ENCODE peak calls at places on chromosome 20, in five cellular contexts. One of them, this sample, is unnamed.

GRCh38 chr20:36465109-36466080 is 75.9 kb upstream of the MYL9 start:
- ATAC-seq in activated T-cell treated with anti-CD3 and anti-CD28 coated beads, Interleukin-2, amount 50 U/mL, for 4 hours: peak; percentile 44
- ATAC-seq in heart right ventricle: no peak
- ATAC-seq in Right ventricle myocardium superior: no peak
- ATAC-seq in foreskin keratinocyte: peak; percentile 70
- ATAC-seq in this sample: no peak

GRCh38 chr20:18987781-18988360 is 174.3 kb downstream of the SCP2D1 start:
- ATAC-seq in foreskin keratinocyte: no peak
- ATAC-seq in activated T-cell treated with anti-CD3 and anti-CD28 coated beads, Interleukin-2, amount 50 U/mL, for 4 hours: no peak
- ATAC-seq in Right ventricle myocardium superior: no peak
- ATAC-seq in heart right ventricle: no peak
- ATAC-seq in this sample: no peak

GRCh38 chr20:53149184-53149651 is 177.1 kb downstream of the TSHZ2 start:
- ATAC-seq in Right ventricle myocardium superior: peak; percentile 39
- ATAC-seq in foreskin keratinocyte: no peak
- ATAC-seq in activated T-cell treated with anti-CD3 and anti-CD28 coated beads, Interleukin-2, amount 50 U/mL, for 4 hours: no peak
- ATAC-seq in heart right ventricle: no peak
- ATAC-seq in this sample: no peak

GRCh38 chr20:48846516-48847492 is 19.0 kb upstream of the PREX1 start:
- ATAC-seq in heart right ventricle: peak; percentile 67
- ATAC-seq in foreskin keratinocyte: no peak
- ATAC-seq in activated T-cell treated with anti-CD3 and anti-CD28 coated beads, Interleukin-2, amount 50 U/mL, for 4 hours: peak; percentile 87
- ATAC-seq in Right ventricle myocardium superior: peak; percentile 15
- ATAC-seq in this sample: peak; percentile 99

GRCh38 chr20:41051426-41051825 is 22.8 kb downstream of the TOP1 start:
- ATAC-seq in activated T-cell treated with anti-CD3 and anti-CD28 coated beads, Interleukin-2, amount 50 U/mL, for 4 hours: no peak
- ATAC-seq in heart right ventricle: no peak
- ATAC-seq in Right ventricle myocardium superior: no peak
- ATAC-seq in foreskin keratinocyte: no peak
- ATAC-seq in this sample: no peak

GRCh38 chr20:32510120-32510600 is 75.0 kb downstream of the NOL4L start:
- ATAC-seq in Right ventricle myocardium superior: no peak
- ATAC-seq in heart right ventricle: peak; percentile 14
- ATAC-seq in activated T-cell treated with anti-CD3 and anti-CD28 coated beads, Interleukin-2, amount 50 U/mL, for 4 hours: peak; percentile 19
- ATAC-seq in foreskin keratinocyte: no peak
- ATAC-seq in this sample: no peak

GRCh38 chr20:56710577-56711465 is 81.7 kb downstream of the TFAP2C start:
- ATAC-seq in Right ventricle myocardium superior: no peak
- ATAC-seq in activated T-cell treated with anti-CD3 and anti-CD28 coated beads, Interleukin-2, amount 50 U/mL, for 4 hours: no peak
- ATAC-seq in heart right ventricle: no peak
- ATAC-seq in foreskin keratinocyte: peak; percentile 32
- ATAC-seq in this sample: no peak

GRCh38 chr20:46111028-46111835 is 6.9 kb upstream of the CD40 start:
- ATAC-seq in foreskin keratinocyte: no peak
- ATAC-seq in Right ventricle myocardium superior: peak; percentile 77
- ATAC-seq in activated T-cell treated with anti-CD3 and anti-CD28 coated beads, Interleukin-2, amount 50 U/mL, for 4 hours: peak; percentile 85
- ATAC-seq in heart right ventricle: peak; percentile 55
- ATAC-seq in this sample: peak; percentile 79

GRCh38 chr20:9615766-9616454 is 101.5 kb downstream of the LAMP5 start:
- ATAC-seq in Right ventricle myocardium superior: no peak
- ATAC-seq in heart right ventricle: no peak
- ATAC-seq in activated T-cell treated with anti-CD3 and anti-CD28 coated beads, Interleukin-2, amount 50 U/mL, for 4 hours: no peak
- ATAC-seq in foreskin keratinocyte: no peak
- ATAC-seq in this sample: peak; percentile 80

GRCh38 chr20:62973033-62973745 is 20.7 kb downstream of the SLC17A9 start:
- ATAC-seq in Right ventricle myocardium superior: peak; percentile 9
- ATAC-seq in heart right ventricle: no peak
- ATAC-seq in activated T-cell treated with anti-CD3 and anti-CD28 coated beads, Interleukin-2, amount 50 U/mL, for 4 hours: no peak
- ATAC-seq in foreskin keratinocyte: no peak
- ATAC-seq in this sample: no peak

GRCh38 chr20:61331542-61331941 is 79.5 kb downstream of the CDH4 start:
- ATAC-seq in heart right ventricle: peak; percentile 59
- ATAC-seq in Right ventricle myocardium superior: peak; percentile 39
- ATAC-seq in activated T-cell treated with anti-CD3 and anti-CD28 coated beads, Interleukin-2, amount 50 U/mL, for 4 hours: no peak
- ATAC-seq in foreskin keratinocyte: peak; percentile 58
- ATAC-seq in this sample: peak; percentile 90

GRCh38 chr20:62814060-62814708 is 2.7 kb upstream of the COL9A3 start:
- ATAC-seq in heart right ventricle: no peak
- ATAC-seq in activated T-cell treated with anti-CD3 and anti-CD28 coated beads, Interleukin-2, amount 50 U/mL, for 4 hours: no peak
- ATAC-seq in Right ventricle myocardium superior: no peak
- ATAC-seq in foreskin keratinocyte: no peak
- ATAC-seq in this sample: no peak

GRCh38 chr20:37699202-37699601 is 5.4 kb downstream of the CTNNBL1 start:
- ATAC-seq in activated T-cell treated with anti-CD3 and anti-CD28 coated beads, Interleukin-2, amount 50 U/mL, for 4 hours: no peak
- ATAC-seq in Right ventricle myocardium superior: peak; percentile 88
- ATAC-seq in heart right ventricle: peak; percentile 79
- ATAC-seq in foreskin keratinocyte: no peak
- ATAC-seq in this sample: no peak

GRCh38 chr20:63547484-63548480 is at the start of gene SRMS:
- ATAC-seq in foreskin keratinocyte: no peak
- ATAC-seq in Right ventricle myocardium superior: no peak
- ATAC-seq in heart right ventricle: no peak
- ATAC-seq in activated T-cell treated with anti-CD3 and anti-CD28 coated beads, Interleukin-2, amount 50 U/mL, for 4 hours: no peak
- ATAC-seq in this sample: no peak

GRCh38 chr20:49832632-49833327 is 20.2 kb downstream of the SLC9A8 start:
- ATAC-seq in heart right ventricle: no peak
- ATAC-seq in Right ventricle myocardium superior: no peak
- ATAC-seq in activated T-cell treated with anti-CD3 and anti-CD28 coated beads, Interleukin-2, amount 50 U/mL, for 4 hours: no peak
- ATAC-seq in foreskin keratinocyte: no peak
- ATAC-seq in this sample: peak; percentile 79

GRCh38 chr20:2797136-2797983 is 3.1 kb downstream of the CPXM1 start:
- ATAC-seq in foreskin keratinocyte: no peak
- ATAC-seq in heart right ventricle: no peak
- ATAC-seq in Right ventricle myocardium superior: no peak
- ATAC-seq in activated T-cell treated with anti-CD3 and anti-CD28 coated beads, Interleukin-2, amount 50 U/mL, for 4 hours: no peak
- ATAC-seq in this sample: no peak

GRCh38 chr20:18456600-18456999 is 10.2 kb downstream of the DZANK1 start:
- ATAC-seq in activated T-cell treated with anti-CD3 and anti-CD28 coated beads, Interleukin-2, amount 50 U/mL, for 4 hours: no peak
- ATAC-seq in Right ventricle myocardium superior: no peak
- ATAC-seq in heart right ventricle: no peak
- ATAC-seq in foreskin keratinocyte: no peak
- ATAC-seq in this sample: no peak

GRCh38 chr20:50723672-50724071 is 7.7 kb upstream of the PARD6B start:
- ATAC-seq in heart right ventricle: no peak
- ATAC-seq in Right ventricle myocardium superior: no peak
- ATAC-seq in foreskin keratinocyte: no peak
- ATAC-seq in activated T-cell treated with anti-CD3 and anti-CD28 coated beads, Interleukin-2, amount 50 U/mL, for 4 hours: no peak
- ATAC-seq in this sample: no peak

GRCh38 chr20:43739148-43739749 is 12.4 kb upstream of the GTSF1L start:
- ATAC-seq in activated T-cell treated with anti-CD3 and anti-CD28 coated beads, Interleukin-2, amount 50 U/mL, for 4 hours: no peak
- ATAC-seq in foreskin keratinocyte: no peak
- ATAC-seq in Right ventricle myocardium superior: no peak
- ATAC-seq in heart right ventricle: no peak
- ATAC-seq in this sample: no peak

GRCh38 chr20:51480507-51481270 is 61.8 kb downstream of the NFATC2 start:
- ATAC-seq in activated T-cell treated with anti-CD3 and anti-CD28 coated beads, Interleukin-2, amount 50 U/mL, for 4 hours: peak; percentile 88
- ATAC-seq in foreskin keratinocyte: no peak
- ATAC-seq in heart right ventricle: no peak
- ATAC-seq in Right ventricle myocardium superior: no peak
- ATAC-seq in this sample: peak; percentile 97

GRCh38 chr20:5722927-5723326 is 27.3 kb upstream of the SHLD1 start:
- ATAC-seq in foreskin keratinocyte: no peak
- ATAC-seq in heart right ventricle: no peak
- ATAC-seq in activated T-cell treated with anti-CD3 and anti-CD28 coated beads, Interleukin-2, amount 50 U/mL, for 4 hours: no peak
- ATAC-seq in Right ventricle myocardium superior: no peak
- ATAC-seq in this sample: no peak

GRCh38 chr20:14553774-14554524 is 216.5 kb upstream of the FLRT3 start:
- ATAC-seq in activated T-cell treated with anti-CD3 and anti-CD28 coated beads, Interleukin-2, amount 50 U/mL, for 4 hours: no peak
- ATAC-seq in heart right ventricle: no peak
- ATAC-seq in Right ventricle myocardium superior: peak; percentile 58
- ATAC-seq in foreskin keratinocyte: peak; percentile 19
- ATAC-seq in this sample: no peak

GRCh38 chr20:51402201-51402600 is 140.3 kb downstream of the NFATC2 start:
- ATAC-seq in heart right ventricle: no peak
- ATAC-seq in activated T-cell treated with anti-CD3 and anti-CD28 coated beads, Interleukin-2, amount 50 U/mL, for 4 hours: no peak
- ATAC-seq in Right ventricle myocardium superior: no peak
- ATAC-seq in foreskin keratinocyte: no peak
- ATAC-seq in this sample: peak; percentile 14

GRCh38 chr20:49935746-49936152 is 448 bp upstream of the RNF114 start:
- ATAC-seq in heart right ventricle: peak; percentile 56
- ATAC-seq in foreskin keratinocyte: no peak
- ATAC-seq in Right ventricle myocardium superior: peak; percentile 25
- ATAC-seq in activated T-cell treated with anti-CD3 and anti-CD28 coated beads, Interleukin-2, amount 50 U/mL, for 4 hours: no peak
- ATAC-seq in this sample: peak; percentile 26

GRCh38 chr20:44489931-44490330 is 14.3 kb downstream of the TTPAL start:
- ATAC-seq in heart right ventricle: no peak
- ATAC-seq in Right ventricle myocardium superior: no peak
- ATAC-seq in foreskin keratinocyte: no peak
- ATAC-seq in activated T-cell treated with anti-CD3 and anti-CD28 coated beads, Interleukin-2, amount 50 U/mL, for 4 hours: peak; percentile 55
- ATAC-seq in this sample: peak; percentile 76

GRCh38 chr20:61320617-61321200 is 68.6 kb downstream of the CDH4 start:
- ATAC-seq in foreskin keratinocyte: no peak
- ATAC-seq in Right ventricle myocardium superior: no peak
- ATAC-seq in heart right ventricle: peak; percentile 13
- ATAC-seq in activated T-cell treated with anti-CD3 and anti-CD28 coated beads, Interleukin-2, amount 50 U/mL, for 4 hours: no peak
- ATAC-seq in this sample: no peak

GRCh38 chr20:49501917-49502316 is 19.4 kb upstream of the KCNB1 start:
- ATAC-seq in heart right ventricle: no peak
- ATAC-seq in activated T-cell treated with anti-CD3 and anti-CD28 coated beads, Interleukin-2, amount 50 U/mL, for 4 hours: no peak
- ATAC-seq in foreskin keratinocyte: no peak
- ATAC-seq in Right ventricle myocardium superior: peak; percentile 43
- ATAC-seq in this sample: no peak

GRCh38 chr20:24838551-24839530 is 110.2 kb upstream of the CST7 start:
- ATAC-seq in Right ventricle myocardium superior: no peak
- ATAC-seq in heart right ventricle: no peak
- ATAC-seq in foreskin keratinocyte: no peak
- ATAC-seq in activated T-cell treated with anti-CD3 and anti-CD28 coated beads, Interleukin-2, amount 50 U/mL, for 4 hours: no peak
- ATAC-seq in this sample: no peak

GRCh38 chr20:23657202-23657601 is 19.4 kb upstream of the CST3 start:
- ATAC-seq in foreskin keratinocyte: no peak
- ATAC-seq in Right ventricle myocardium superior: no peak
- ATAC-seq in heart right ventricle: no peak
- ATAC-seq in activated T-cell treated with anti-CD3 and anti-CD28 coated beads, Interleukin-2, amount 50 U/mL, for 4 hours: no peak
- ATAC-seq in this sample: no peak

GRCh38 chr20:61634376-61634775 is 382.3 kb downstream of the CDH4 start:
- ATAC-seq in foreskin keratinocyte: no peak
- ATAC-seq in activated T-cell treated with anti-CD3 and anti-CD28 coated beads, Interleukin-2, amount 50 U/mL, for 4 hours: no peak
- ATAC-seq in heart right ventricle: no peak
- ATAC-seq in Right ventricle myocardium superior: no peak
- ATAC-seq in this sample: no peak

GRCh38 chr20:63346131-63347080 is 14.7 kb downstream of the CHRNA4 start:
- ATAC-seq in heart right ventricle: no peak
- ATAC-seq in Right ventricle myocardium superior: peak; percentile 19
- ATAC-seq in foreskin keratinocyte: no peak
- ATAC-seq in activated T-cell treated with anti-CD3 and anti-CD28 coated beads, Interleukin-2, amount 50 U/mL, for 4 hours: no peak
- ATAC-seq in this sample: no peak

GRCh38 chr20:45935416-45936046 is 1.0 kb downstream of the PCIF1 start:
- ATAC-seq in foreskin keratinocyte: peak; percentile 9
- ATAC-seq in Right ventricle myocardium superior: peak; percentile 21
- ATAC-seq in heart right ventricle: no peak
- ATAC-seq in activated T-cell treated with anti-CD3 and anti-CD28 coated beads, Interleukin-2, amount 50 U/mL, for 4 hours: no peak
- ATAC-seq in this sample: peak; percentile 40

GRCh38 chr20:300345-300744 is 3.0 kb downstream of the ZCCHC3 start:
- ATAC-seq in Right ventricle myocardium superior: no peak
- ATAC-seq in heart right ventricle: no peak
- ATAC-seq in activated T-cell treated with anti-CD3 and anti-CD28 coated beads, Interleukin-2, amount 50 U/mL, for 4 hours: no peak
- ATAC-seq in foreskin keratinocyte: no peak
- ATAC-seq in this sample: no peak

This sample was measured in stimulated activated memory B cell treated with anti-CD40 and anti-IgM and Interleukin-4, amounts not matched to agents 10 μg/mL and 1 μg/mL and 100 μg/mL, for 72 hours.